ENCODE peak calls at places on chromosomes 11 and 22, in four cellular contexts. K is stimulated activated CD4-positive, alpha-beta T cell treated with anti-CD3 and anti-CD28 coated beads, Interleukin-15, amount 100 ng/mL, for 24 hours; N is H4; X is GM18507. D is an unnamed sample.

GRCh38 chr11:67267188-67268035 is 1.1 kb downstream of the GRK2 start:
- DNase-seq in N (no peak), X (no peak), K (peak; percentile 45), D (peak; percentile 15)

GRCh38 chr11:77299528-77299993 is 1.9 kb downstream of the GDPD4 start:
- DNase-seq in K (no peak), X (no peak), N (peak; percentile 10), D (peak; percentile 6)

GRCh38 chr22:24592144-24592845 is 578 bp downstream of the LRRC75B start:
- DNase-seq in K (peak; percentile 28), N (no peak), X (no peak), D (no peak)

GRCh38 chr11:128548655-128549255 is 38.6 kb downstream of the ETS1 start:
- DNase-seq in K (peak; percentile 44), N (no peak), X (no peak), D (no peak)

GRCh38 chr11:43071338-43071737 is 240.5 kb upstream of the API5 start:
- DNase-seq in N (no peak), K (no peak), X (no peak), D (no peak)

GRCh38 chr22:25357056-25357455 is 137.6 kb downstream of the CRYBB2 start:
- DNase-seq in K (no peak), N (no peak), X (no peak), D (no peak)

GRCh38 chr22:21865041-21865440 is 2.4 kb downstream of the MAPK1 start:
- DNase-seq in X (no peak), K (peak; percentile 62), N (peak; percentile 38), D (peak; percentile 27)

GRCh38 chr22:33575041-33575440 is 345.2 kb downstream of the LARGE1 start:
- DNase-seq in X (no peak), K (no peak), N (no peak), D (no peak)

GRCh38 chr11:116467809-116468208 is 305.0 kb downstream of the BUD13 start:
- DNase-seq in N (no peak), K (no peak), X (no peak), D (no peak)

GRCh38 chr22:28029962-28030361 is 110.9 kb upstream of the PITPNB start:
- DNase-seq in K (no peak), N (no peak), X (no peak), D (no peak)

GRCh38 chr11:74520316-74520715 is 26.8 kb upstream of the LIPT2 start:
- DNase-seq in K (no peak), X (no peak), N (no peak), D (no peak)

GRCh38 chr11:75474878-75475766 is 42.1 kb upstream of the KLHL35 start:
- DNase-seq in N (no peak), X (no peak), K (peak; percentile 79), D (peak; percentile 83)

GRCh38 chr22:30826670-30827355 is 132.1 kb downstream of the OSBP2 start:
- DNase-seq in N (no peak), K (no peak), X (no peak), D (no peak)

GRCh38 chr11:124724854-124725718 is 14.7 kb upstream of the NRGN start:
- DNase-seq in X (peak; percentile 77), N (no peak), K (no peak), D (no peak)

GRCh38 chr11:66864172-66864901 is 7.5 kb downstream of the LRFN4 start:
- DNase-seq in N (no peak), X (no peak), K (no peak), D (no peak)

GRCh38 chr11:117226388-117227385 is 5.2 kb downstream of the PCSK7 start:
- DNase-seq in K (peak; percentile 38), X (peak; percentile 53), N (peak; percentile 63), D (peak; percentile 38)

GRCh38 chr22:17575151-17575550 is 11.9 kb downstream of the SLC25A18 start:
- DNase-seq in N (no peak), K (no peak), X (no peak), D (no peak)

GRCh38 chr11:67438121-67438902 is 830 bp upstream of the PTPRCAP start:
- DNase-seq in X (peak; percentile 61), N (no peak), K (peak; percentile 93), D (no peak)

GRCh38 chr11:67468056-67468455 is 995 bp downstream of the TMEM134 start:
- DNase-seq in N (no peak), X (no peak), K (peak; percentile 55), D (no peak)

GRCh38 chr11:45171550-45171949 is 25.1 kb downstream of the PRDM11 start:
- DNase-seq in N (no peak), K (no peak), X (no peak), D (no peak)

GRCh38 chr11:117861151-117862018 is 15.1 kb downstream of the FXYD6 start:
- DNase-seq in K (no peak), X (no peak), N (peak; percentile 58), D (peak; percentile 85)

GRCh38 chr22:31970490-31971444 is 26.4 kb downstream of the YWHAH start:
- DNase-seq in X (peak; percentile 76), K (peak; percentile 84), N (peak; percentile 57), D (peak; percentile 90)

GRCh38 chr22:39625554-39626537 is 55.3 kb downstream of the CACNA1I start:
- DNase-seq in X (no peak), N (no peak), K (no peak), D (no peak)

GRCh38 chr22:32380991-32381390 is 23.3 kb downstream of the RFPL3 start:
- DNase-seq in K (no peak), X (no peak), N (peak; percentile 8), D (no peak)

GRCh38 chr11:102005306-102005705 is 41.9 kb upstream of the CFAP300 start:
- DNase-seq in X (no peak), K (no peak), N (no peak), D (no peak)